ENCODE peak calls at places on chromosomes 3 and 15, in seven cellular contexts. F is GF-D8; O is stimulated activated CD4-positive, alpha-beta T cell treated with anti-CD3 and anti-CD28 coated beads, Interleukin-2, amount 100 ng/mL, for 24 hours; I is CD4-positive, alpha-beta T cell; X is upper lobe of left lung; C is NB4; K is EH. H is an unnamed sample.

GRCh38 chr15:45441686-45442085 is 63.3 kb upstream of the GATM start:
- DNase-seq in F (no peak), O (no peak), I (no peak), X (no peak), C (no peak), K (no peak), H (no peak)

GRCh38 chr15:81155375-81156218 is 21.5 kb downstream of the CFAP161 start:
- DNase-seq in F (peak), O (no peak), I (no peak), X (no peak), C (peak), K (peak), H (no peak)

GRCh38 chr3:52532838-52533622 is 627 bp downstream of the NT5DC2 start:
- DNase-seq in F (no peak), O (peak), I (peak), X (peak), C (peak), K (peak), H (no peak)

GRCh38 chr15:76177491-76178040 is 117.8 kb downstream of the TMEM266 start:
- DNase-seq in F (no peak), O (no peak), I (no peak), X (no peak), C (no peak), K (peak), H (no peak)

GRCh38 chr3:51955893-51956770 is 951 bp downstream of the GPR62 start:
- DNase-seq in F (no peak), O (peak), I (no peak), X (peak), C (peak), K (peak), H (no peak)

GRCh38 chr3:78414261-78414660 is 1353.5 kb downstream of the ROBO1 start:
- DNase-seq in F (no peak), O (no peak), I (no peak), X (no peak), C (no peak), K (no peak), H (no peak)

GRCh38 chr3:120498947-120499346 is 48.2 kb upstream of the FSTL1 start:
- DNase-seq in F (no peak), O (no peak), I (no peak), X (no peak), C (no peak), K (peak), H (peak)

GRCh38 chr15:40008061-40008460 is 30.9 kb downstream of the SRP14 start:
- DNase-seq in F (no peak), O (no peak), I (no peak), X (no peak), C (no peak), K (peak), H (no peak)

GRCh38 chr15:25678498-25678865 is 184.6 kb downstream of the ATP10A start:
- DNase-seq in F (no peak), O (no peak), I (no peak), X (peak), C (no peak), K (no peak), H (no peak)

GRCh38 chr3:114609952-114610351 is 316.1 kb downstream of the TIGIT start:
- DNase-seq in F (no peak), O (no peak), I (no peak), X (no peak), C (no peak), K (no peak), H (no peak)

GRCh38 chr3:183540501-183541234 is 14.8 kb downstream of the KLHL6 start:
- DNase-seq in F (no peak), O (no peak), I (no peak), X (peak), C (no peak), K (no peak), H (no peak)

H was measured in SW 1271.